ENCODE peak calls at places on chromosomes 2 and 18, in nine cellular contexts. E is psoas muscle, I is Calu3, Y is stomach, J is neural progenitor cell, K is neural crest cell, F is fibroblast of the aortic adventitia, P is retinal pigment epithelial cell, O is body of pancreas. G is an unnamed sample.

GRCh38 chr2:41867553-41867952 is 180.3 kb upstream of the PKDCC start:
- DNase-seq in E (no peak), I (no peak), Y (no peak), J (no peak), K (no peak), F (no peak), P (no peak), O (no peak), G (no peak)

GRCh38 chr2:70995227-70995729 is 605 bp upstream of the TEX261 start:
- DNase-seq in E (no peak), I (peak), Y (peak), J (peak), K (no peak), F (peak), P (no peak), O (no peak), G (peak)

GRCh38 chr2:48674933-48675332 is 57.3 kb downstream of the GTF2A1L start:
- DNase-seq in E (no peak), I (no peak), Y (no peak), J (no peak), K (no peak), F (no peak), P (no peak), O (no peak), G (no peak)

GRCh38 chr2:144358979-144359541 is 160.9 kb downstream of the ZEB2 start:
- DNase-seq in E (no peak), I (no peak), Y (no peak), J (no peak), K (no peak), F (peak), P (no peak), O (no peak), G (no peak)

GRCh38 chr2:208939852-208940251 is 484.0 kb upstream of the MAP2 start:
- DNase-seq in E (no peak), I (no peak), Y (no peak), J (no peak), K (no peak), F (no peak), P (no peak), O (no peak), G (no peak)

GRCh38 chr2:99787762-99788382 is 298.1 kb upstream of the REV1 start:
- DNase-seq in E (no peak), I (no peak), Y (no peak), J (no peak), K (no peak), F (no peak), P (no peak), O (no peak), G (no peak)

GRCh38 chr2:124804014-124804940 is 779.2 kb downstream of the CNTNAP5 start:
- DNase-seq in E (no peak), I (no peak), Y (no peak), J (peak), K (no peak), F (peak), P (no peak), O (no peak), G (peak)

GRCh38 chr18:9348766-9349165 is 14.2 kb downstream of the TWSG1 start:
- DNase-seq in E (no peak), I (no peak), Y (no peak), J (no peak), K (no peak), F (peak), P (no peak), O (no peak), G (no peak)

GRCh38 chr2:173252581-173252980 is 102.1 kb upstream of the CDCA7 start:
- DNase-seq in E (no peak), I (no peak), Y (no peak), J (no peak), K (no peak), F (no peak), P (no peak), O (no peak), G (no peak)

GRCh38 chr2:237833546-237833945 is 25.9 kb upstream of the RAMP1 start:
- DNase-seq in E (no peak), I (no peak), Y (no peak), J (no peak), K (no peak), F (peak), P (no peak), O (no peak), G (no peak)

GRCh38 chr18:53422896-53423295 is 801.6 kb downstream of the MBD2 start:
- DNase-seq in E (no peak), I (no peak), Y (no peak), J (no peak), K (no peak), F (no peak), P (no peak), O (no peak), G (no peak)

GRCh38 chr2:149692837-149693518 is 105.4 kb upstream of the MMADHC start:
- DNase-seq in E (no peak), I (no peak), Y (no peak), J (no peak), K (no peak), F (peak), P (peak), O (no peak), G (no peak)

GRCh38 chr18:12750076-12750707 is 47.4 kb downstream of the PSMG2 start:
- DNase-seq in E (no peak), I (no peak), Y (no peak), J (no peak), K (no peak), F (peak), P (no peak), O (no peak), G (no peak)

GRCh38 chr2:177147093-177147694 is 65.4 kb upstream of the HNRNPA3 start:
- DNase-seq in E (no peak), I (no peak), Y (no peak), J (peak), K (no peak), F (peak), P (no peak), O (no peak), G (no peak)

GRCh38 chr18:53909668-53910067 is 314.8 kb downstream of the MBD2 start:
- DNase-seq in E (no peak), I (peak), Y (no peak), J (no peak), K (no peak), F (peak), P (no peak), O (no peak), G (no peak)

GRCh38 chr2:154697422-154698237 is 865 bp upstream of the KCNJ3 start:
- DNase-seq in E (no peak), I (peak), Y (peak), J (peak), K (peak), F (no peak), P (no peak), O (peak), G (peak)

GRCh38 chr18:9720327-9720726 is 12.2 kb downstream of the RAB31 start:
- DNase-seq in E (no peak), I (no peak), Y (no peak), J (no peak), K (no peak), F (no peak), P (no peak), O (no peak), G (no peak)

GRCh38 chr2:175734679-175735078 is 267.4 kb downstream of the LNPK start:
- DNase-seq in E (no peak), I (no peak), Y (no peak), J (peak), K (no peak), F (no peak), P (no peak), O (no peak), G (no peak)

GRCh38 chr2:99710720-99711612 is 221.1 kb upstream of the REV1 start:
- DNase-seq in E (no peak), I (no peak), Y (no peak), J (no peak), K (no peak), F (no peak), P (peak), O (no peak), G (no peak)

GRCh38 chr2:219417374-219417773 is 803 bp upstream of the DES start:
- DNase-seq in E (peak), I (no peak), Y (no peak), J (no peak), K (no peak), F (no peak), P (no peak), O (no peak), G (no peak)

GRCh38 chr2:195864316-195864715 is 204.3 kb downstream of the DNAH7 start:
- DNase-seq in E (no peak), I (no peak), Y (no peak), J (no peak), K (no peak), F (no peak), P (no peak), O (no peak), G (no peak)

GRCh38 chr2:205197468-205198129 is 484.7 kb upstream of the NRP2 start:
- DNase-seq in E (no peak), I (no peak), Y (no peak), J (no peak), K (no peak), F (no peak), P (no peak), O (no peak), G (no peak)

GRCh38 chr2:15719566-15720313 is 128.1 kb downstream of the DDX1 start:
- DNase-seq in E (no peak), I (no peak), Y (peak), J (no peak), K (no peak), F (no peak), P (no peak), O (no peak), G (no peak)

GRCh38 chr2:3465844-3466481 is 53.4 kb downstream of the ADI1 start:
- DNase-seq in E (peak), I (no peak), Y (no peak), J (no peak), K (no peak), F (peak), P (peak), O (no peak), G (no peak)

GRCh38 chr18:72181241-72181764 is 362.8 kb downstream of the CBLN2 start:
- DNase-seq in E (no peak), I (no peak), Y (no peak), J (no peak), K (no peak), F (no peak), P (no peak), O (no peak), G (no peak)

GRCh38 chr18:22977847-22978701 is 44.9 kb downstream of the RBBP8 start:
- DNase-seq in E (no peak), I (peak), Y (no peak), J (no peak), K (no peak), F (peak), P (peak), O (no peak), G (no peak)

GRCh38 chr2:230441188-230441897 is 25.3 kb downstream of the SP100 start:
- DNase-seq in E (peak), I (no peak), Y (no peak), J (no peak), K (no peak), F (peak), P (no peak), O (no peak), G (no peak)

GRCh38 chr18:10140928-10141327 is 227.1 kb downstream of the VAPA start:
- DNase-seq in E (no peak), I (peak), Y (peak), J (no peak), K (no peak), F (no peak), P (no peak), O (peak), G (peak)

GRCh38 chr18:13473751-13474150 is 252.6 kb downstream of the FAM210A start:
- DNase-seq in E (no peak), I (no peak), Y (no peak), J (no peak), K (no peak), F (no peak), P (no peak), O (no peak), G (no peak)

GRCh38 chr2:149741646-149742045 is 154.1 kb upstream of the MMADHC start:
- DNase-seq in E (no peak), I (no peak), Y (no peak), J (no peak), K (no peak), F (peak), P (peak), O (no peak), G (no peak)

GRCh38 chr2:170842785-170843184 is 26.1 kb downstream of the GAD1 start:
- DNase-seq in E (no peak), I (no peak), Y (no peak), J (no peak), K (no peak), F (peak), P (no peak), O (no peak), G (no peak)

GRCh38 chr2:37876227-37876626 is 48.9 kb upstream of the RMDN2 start:
- DNase-seq in E (no peak), I (no peak), Y (no peak), J (no peak), K (no peak), F (no peak), P (no peak), O (no peak), G (no peak)
- TF ChIP-seq CTCF in E (no peak), I (no peak), Y (no peak), J (no peak), K (no peak), F (no peak), P (no peak), O (no peak), G (no peak)

DNA sequence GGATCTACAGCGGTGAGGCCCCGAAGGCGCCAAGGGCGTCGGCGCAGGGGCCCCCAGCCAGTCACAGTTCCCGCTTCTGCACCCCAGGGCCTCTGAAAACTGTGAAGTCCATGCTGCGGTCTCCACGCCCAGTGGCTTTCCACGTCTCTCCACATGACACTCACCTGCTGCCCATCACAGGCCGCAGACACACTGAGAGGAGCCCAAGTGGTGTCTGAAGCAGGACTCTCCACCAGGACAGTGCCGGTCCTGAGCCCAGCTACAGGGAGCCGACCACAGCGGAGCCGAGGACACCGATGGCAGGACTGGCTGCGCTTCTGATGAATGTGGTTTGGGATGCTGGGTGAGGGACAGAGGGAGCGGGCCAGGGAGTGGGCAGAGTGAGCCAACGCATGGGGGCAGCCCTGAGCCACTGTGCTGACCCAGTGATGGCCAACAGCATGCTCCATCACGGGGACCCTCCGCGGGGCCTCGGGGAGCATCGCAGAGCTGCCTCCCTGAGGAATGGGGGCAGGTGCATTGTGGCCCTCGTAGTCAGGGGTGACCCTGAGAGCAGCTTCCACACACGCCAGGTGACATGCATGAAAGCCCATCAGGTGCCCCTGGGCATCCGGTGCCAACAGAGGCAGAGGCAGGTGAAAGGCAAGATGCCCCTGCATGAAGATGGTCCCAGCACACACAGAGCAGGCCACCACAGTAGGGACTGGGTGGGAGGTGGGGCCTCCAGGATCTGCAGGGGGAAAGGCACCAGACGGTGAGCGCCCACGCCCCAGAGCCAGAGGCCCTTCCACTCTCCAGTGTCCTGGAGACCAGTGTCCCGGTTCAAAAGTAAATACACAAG is 116.6 kb downstream of the HDAC4 start:
- DNase-seq in E (peak), I (no peak), Y (no peak), J (no peak), K (no peak), F (no peak), P (no peak), O (no peak), G (no peak)
- TF ChIP-seq CTCF in E (no peak), I (no peak), Y (no peak), J (peak), K (no peak), F (no peak), P (no peak), O (no peak), G (no peak)

GRCh38 chr18:62990653-62991052 is 275.3 kb downstream of the PHLPP1 start:
- DNase-seq in E (no peak), I (no peak), Y (no peak), J (no peak), K (no peak), F (no peak), P (no peak), O (no peak), G (no peak)

GRCh38 chr18:62991959-62992358 is 276.6 kb downstream of the PHLPP1 start:
- DNase-seq in E (no peak), I (no peak), Y (no peak), J (no peak), K (no peak), F (no peak), P (no peak), O (no peak), G (no peak)

GRCh38 chr18:62989195-62989594 is 273.9 kb downstream of the PHLPP1 start:
- DNase-seq in E (no peak), I (no peak), Y (no peak), J (no peak), K (no peak), F (no peak), P (no peak), O (no peak), G (no peak)

GRCh38 chr18:62992877-62993365 is 277.6 kb downstream of the PHLPP1 start:
- DNase-seq in E (no peak), I (no peak), Y (no peak), J (no peak), K (no peak), F (no peak), P (no peak), O (no peak), G (no peak)

DNA sequence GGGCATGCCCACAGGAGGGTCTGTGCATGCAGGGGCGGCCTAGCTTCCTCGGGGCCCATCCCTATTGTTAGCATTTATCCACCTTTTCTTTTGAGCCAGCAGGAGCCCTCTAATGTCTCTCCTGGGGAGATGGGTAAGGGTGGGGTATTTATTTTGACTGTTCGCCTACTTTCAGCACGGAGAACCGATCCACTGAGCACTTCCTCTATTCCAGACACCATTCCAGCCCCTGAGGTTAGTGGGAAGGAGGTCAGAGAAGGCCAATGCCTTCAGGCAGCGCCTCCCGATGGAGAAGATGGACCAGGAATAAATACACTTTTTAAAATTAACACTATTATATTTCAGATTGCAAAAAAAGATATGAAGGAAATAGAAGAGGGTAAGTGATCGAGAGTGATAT is 276.0 kb downstream of the PHLPP1 start:
- DNase-seq in E (no peak), I (no peak), Y (no peak), J (no peak), K (no peak), F (no peak), P (no peak), O (no peak), G (no peak)
- TF ChIP-seq CTCF in E (no peak), I (no peak), Y (no peak), J (no peak), K (no peak), F (no peak), P (no peak), O (no peak), G (no peak)

GRCh38 chr2:60415814-60416213 is 137.6 kb downstream of the BCL11A start:
- DNase-seq in E (no peak), I (no peak), Y (no peak), J (no peak), K (no peak), F (no peak), P (no peak), O (no peak), G (no peak)

GRCh38 chr2:60414731-60415130 is 138.7 kb downstream of the BCL11A start:
- DNase-seq in E (no peak), I (no peak), Y (no peak), J (no peak), K (no peak), F (peak), P (no peak), O (no peak), G (no peak)

GRCh38 chr2:60413069-60413818 is 140.2 kb downstream of the BCL11A start:
- DNase-seq in E (no peak), I (no peak), Y (no peak), J (no peak), K (no peak), F (no peak), P (no peak), O (no peak), G (no peak)

GRCh38 chr2:60412626-60413025 is 140.8 kb downstream of the BCL11A start:
- DNase-seq in E (no peak), I (no peak), Y (no peak), J (no peak), K (no peak), F (no peak), P (no peak), O (no peak), G (no peak)

DNA sequence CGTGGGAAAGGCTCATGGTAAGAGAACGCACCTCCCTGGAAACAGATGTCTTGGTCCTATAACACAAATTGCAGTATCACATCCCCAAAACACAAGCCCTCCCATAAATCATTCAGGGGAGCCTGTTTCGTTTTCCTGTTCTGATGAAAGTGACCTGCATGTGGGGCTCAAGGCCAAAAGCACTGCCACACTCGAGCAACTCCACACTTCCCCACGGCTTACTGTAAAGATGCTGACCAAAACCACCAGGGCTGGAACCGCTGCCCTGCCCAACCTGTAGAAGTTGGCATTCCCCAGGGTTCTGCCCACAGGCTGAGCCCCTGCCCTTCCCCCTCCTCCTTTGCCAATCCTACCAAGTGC is 139.7 kb downstream of the BCL11A start:
- DNase-seq in E (no peak), I (no peak), Y (no peak), J (no peak), K (no peak), F (no peak), P (no peak), O (no peak), G (no peak)
- TF ChIP-seq CTCF in E (no peak), I (no peak), Y (no peak), J (no peak), K (no peak), F (no peak), P (no peak), O (no peak), G (no peak)

GRCh38 chr2:74552914-74553811 is 579 bp downstream of the LOXL3 start:
- DNase-seq in E (no peak), I (no peak), Y (no peak), J (peak), K (peak), F (no peak), P (no peak), O (no peak), G (no peak)
- TF ChIP-seq CTCF in E (no peak), I (no peak), Y (no peak), J (no peak), K (no peak), F (no peak), P (no peak), O (no peak), G (no peak)

GRCh38 chr2:148645135-148645924 is 779 bp downstream of the EPC2 start:
- DNase-seq in E (peak), I (peak), Y (peak), J (peak), K (peak), F (peak), P (peak), O (peak), G (peak)
- TF ChIP-seq CTCF in E (peak), I (no peak), Y (peak), J (peak), K (no peak), F (peak), P (peak), O (peak), G (no peak)